ENCODE peak calls at places on chromosomes 6 and 20, in seven cellular contexts. X is NCI-H1694 treated with DMSO at 0.1 percent for 48 hours; Q is stimulated activated naive CD8-positive, alpha-beta T cell treated with anti-CD3 and anti-CD28 coated beads, Interleukin-15, Interleukin-2, amounts not matched to agents 100 U/mL and 50 U/mL, for 24 hours; I is psoas muscle; V is T-helper 17 cell; M is naive thymus-derived CD8-positive, alpha-beta T cell; L is nucleus accumbens. C is an unnamed sample.
A peak's percentile ranks its signal among the peaks of the same experiment; 100 is the strongest.

GRCh38 chr20:17833036-17833674 is 133.4 kb downstream of the BANF2 start:
- DNase-seq in L (no peak), Q (no peak), M (no peak), V (no peak), I (no peak), X (no peak), C (no peak)

GRCh38 chr6:14732845-14733757 is 512.8 kb upstream of the JARID2 start:
- DNase-seq in Q (peak; percentile 62), I (no peak), M (no peak), V (no peak), L (no peak), X (no peak), C (no peak)

GRCh38 chr20:61313396-61313795 is 61.3 kb downstream of the CDH4 start:
- DNase-seq in L (no peak), X (no peak), M (no peak), Q (no peak), I (no peak), V (no peak), C (no peak)

GRCh38 chr6:133995758-133996157 is 42.7 kb downstream of the TBPL1 start:
- DNase-seq in Q (no peak), V (no peak), M (no peak), L (no peak), X (no peak), I (no peak), C (no peak)

GRCh38 chr20:10594286-10594868 is 79.4 kb downstream of the JAG1 start:
- DNase-seq in X (no peak), M (no peak), L (no peak), I (no peak), V (no peak), Q (no peak), C (peak; percentile 88)

GRCh38 chr20:44736170-44737021 is 9.3 kb upstream of the KCNK15 start:
- DNase-seq in V (no peak), Q (peak; percentile 30), I (no peak), M (no peak), L (no peak), X (no peak), C (peak; percentile 77)

GRCh38 chr6:16684195-16684689 is 77.0 kb downstream of the ATXN1 start:
- DNase-seq in L (no peak), Q (no peak), M (no peak), X (no peak), V (no peak), I (no peak), C (no peak)

GRCh38 chr6:138307816-138308727 is 69.6 kb upstream of the SMIM28 start:
- DNase-seq in X (no peak), V (no peak), L (no peak), M (no peak), I (peak; percentile 31), Q (no peak), C (no peak)

GRCh38 chr20:7147220-7147601 is 379.7 kb downstream of the BMP2 start:
- DNase-seq in Q (no peak), X (no peak), I (no peak), L (no peak), M (no peak), V (no peak), C (no peak)

GRCh38 chr20:62723351-62723750 is 14.7 kb downstream of the NTSR1 start:
- DNase-seq in M (no peak), V (no peak), X (no peak), I (peak; percentile 41), Q (no peak), L (no peak), C (peak; percentile 80)

GRCh38 chr20:33815671-33816070 is 4.5 kb downstream of the CHMP4B start:
- DNase-seq in V (no peak), M (no peak), L (no peak), X (no peak), I (no peak), Q (no peak), C (no peak)

GRCh38 chr6:100506651-100507050 is 41.9 kb upstream of the SIM1 start:
- DNase-seq in M (no peak), L (no peak), Q (no peak), V (no peak), X (no peak), I (no peak), C (no peak)

GRCh38 chr20:19815553-19815991 is 57.5 kb downstream of the RIN2 start:
- DNase-seq in V (no peak), L (no peak), Q (peak; percentile 17), M (no peak), X (no peak), I (peak; percentile 33), C (peak; percentile 85)

GRCh38 chr6:168671863-168672546 is 231.0 kb downstream of the SMOC2 start:
- DNase-seq in I (no peak), V (no peak), M (no peak), X (no peak), L (no peak), Q (no peak), C (no peak)

GRCh38 chr6:160634706-160635105 is 29.4 kb downstream of the LPA start:
- DNase-seq in L (no peak), I (no peak), Q (no peak), X (no peak), V (no peak), M (peak; percentile 21), C (no peak)

GRCh38 chr6:133159269-133159795 is 81.8 kb upstream of the EYA4 start:
- DNase-seq in I (no peak), L (no peak), Q (no peak), M (no peak), V (no peak), X (no peak), C (no peak)

GRCh38 chr6:44176935-44177509 is 18.4 kb downstream of the CAPN11 start:
- DNase-seq in V (no peak), Q (peak; percentile 62), X (no peak), M (peak; percentile 45), I (no peak), L (no peak), C (peak; percentile 64)

GRCh38 chr6:109580519-109580918 is 97.5 kb upstream of the ZBTB24 start:
- DNase-seq in M (no peak), L (no peak), V (no peak), Q (no peak), X (no peak), I (no peak), C (no peak)

GRCh38 chr20:10115021-10115420 is 80.2 kb downstream of the ANKEF1 start:
- DNase-seq in L (no peak), Q (no peak), M (no peak), I (no peak), X (no peak), V (no peak), C (no peak)

GRCh38 chr6:119671105-119671504 is 321.5 kb upstream of the MAN1A1 start:
- DNase-seq in L (no peak), M (no peak), I (no peak), Q (no peak), X (no peak), V (no peak), C (peak; percentile 51)

GRCh38 chr6:129744201-129744879 is 34.4 kb upstream of the ARHGAP18 start:
- DNase-seq in Q (no peak), L (no peak), X (no peak), V (no peak), I (no peak), M (no peak), C (peak; percentile 60)

GRCh38 chr20:61186771-61187170 is 65.3 kb upstream of the CDH4 start:
- DNase-seq in V (no peak), Q (no peak), L (no peak), X (peak; percentile 92), M (no peak), I (no peak), C (no peak)

GRCh38 chr6:1079525-1079924 is 232.4 kb upstream of the FOXQ1 start:
- DNase-seq in L (no peak), X (no peak), M (no peak), I (no peak), V (no peak), Q (no peak), C (no peak)

GRCh38 chr20:55415567-55416142 is 589.7 kb downstream of the CBLN4 start:
- DNase-seq in X (peak; percentile 0), M (no peak), L (no peak), Q (no peak), I (no peak), V (no peak), C (peak; percentile 51)

GRCh38 chr6:1126036-1126435 is 185.9 kb upstream of the FOXQ1 start:
- DNase-seq in M (no peak), Q (no peak), X (no peak), I (no peak), L (no peak), V (no peak), C (no peak)

GRCh38 chr6:110590821-110591351 is 114.5 kb upstream of the SLC22A16 start:
- DNase-seq in M (no peak), X (no peak), L (no peak), Q (peak; percentile 24), V (no peak), I (no peak), C (no peak)

GRCh38 chr20:13507646-13508045 is 131.1 kb downstream of the TASP1 start:
- DNase-seq in X (no peak), M (no peak), I (no peak), V (no peak), Q (no peak), L (no peak), C (no peak)

GRCh38 chr20:15018966-15019365 is 681.6 kb upstream of the FLRT3 start:
- DNase-seq in L (no peak), X (no peak), I (no peak), V (no peak), M (no peak), Q (no peak), C (no peak)

GRCh38 chr20:39993737-39994136 is 695.3 kb downstream of the MAFB start:
- DNase-seq in V (no peak), X (peak; percentile 49), I (no peak), Q (no peak), M (no peak), L (no peak), C (peak; percentile 80)

GRCh38 chr20:63123326-63123725 is 92.6 kb downstream of the YTHDF1 start:
- DNase-seq in L (no peak), M (no peak), X (no peak), I (no peak), V (no peak), Q (no peak), C (peak; percentile 10)

GRCh38 chr20:59994697-59995122 is 36.5 kb downstream of the CDH26 start:
- DNase-seq in L (no peak), Q (no peak), V (no peak), I (no peak), X (no peak), M (no peak), C (peak; percentile 94)

GRCh38 chr6:132289761-132290160 is 111.5 kb downstream of the MOXD1 start:
- DNase-seq in M (no peak), L (no peak), X (no peak), Q (no peak), I (no peak), V (no peak), C (no peak)

GRCh38 chr20:33158637-33159385 is 9.1 kb upstream of the BPIFA2 start:
- DNase-seq in V (no peak), L (no peak), I (no peak), M (no peak), Q (no peak), X (no peak), C (no peak)

GRCh38 chr6:3309391-3310050 is 50.8 kb downstream of the PSMG4 start:
- DNase-seq in L (no peak), X (no peak), Q (no peak), M (no peak), I (no peak), V (no peak), C (no peak)

GRCh38 chr6:32842690-32843089 is 1.2 kb downstream of the PSMB8 start:
- DNase-seq in M (no peak), V (no peak), I (no peak), Q (no peak), X (no peak), L (no peak), C (no peak)

GRCh38 chr6:50655848-50656453 is 57.4 kb upstream of the TFAP2D start:
- DNase-seq in V (no peak), I (no peak), L (no peak), Q (no peak), M (no peak), X (no peak), C (peak; percentile 33)

GRCh38 chr20:58618694-58619540 is 32.2 kb upstream of the STX16 start:
- DNase-seq in Q (no peak), I (no peak), X (no peak), M (no peak), V (no peak), L (no peak), C (no peak)

GRCh38 chr6:33271098-33271607 is 523 bp downstream of the VPS52 start:
- DNase-seq in X (no peak), L (no peak), M (no peak), Q (no peak), I (no peak), V (no peak), C (no peak)

C was measured in SJCRH30.